ENCODE peak calls at places on chromosomes 6 and 20, in six cellular contexts. G is breast epithelium, H is Peyer's patch, I is adrenal gland, D is upper lobe of left lung, J is testis. T is an unnamed sample.

GRCh38 chr6:149723771-149724417 is 6.0 kb upstream of the LATS1 start:
- DNase-seq in G (no peak), H (no peak), I (peak), D (no peak), J (peak), T (no peak)

GRCh38 chr6:159693894-159694545 is 979 bp upstream of the SOD2 start:
- DNase-seq in G (no peak), H (no peak), I (peak), D (no peak), J (peak), T (no peak)

GRCh38 chr6:160831751-160832150 is 129.7 kb downstream of the PLG start:
- DNase-seq in G (no peak), H (no peak), I (no peak), D (no peak), J (no peak), T (no peak)

GRCh38 chr6:18405477-18406293 is 18.5 kb downstream of the RNF144B start:
- DNase-seq in G (no peak), H (no peak), I (peak), D (no peak), J (no peak), T (no peak)

GRCh38 chr20:1185316-1185741 is 548 bp upstream of the TMEM74B start:
- DNase-seq in G (no peak), H (peak), I (no peak), D (peak), J (no peak), T (no peak)

GRCh38 chr6:38794682-38795081 is 79.6 kb downstream of the DNAH8 start:
- DNase-seq in G (no peak), H (no peak), I (no peak), D (no peak), J (no peak), T (no peak)

GRCh38 chr6:20554326-20554725 is 20.1 kb downstream of the CDKAL1 start:
- DNase-seq in G (no peak), H (no peak), I (no peak), D (no peak), J (no peak), T (no peak)

GRCh38 chr6:70669133-70669532 is 1.4 kb downstream of the SMAP1 start:
- DNase-seq in G (no peak), H (no peak), I (no peak), D (no peak), J (no peak), T (no peak)

GRCh38 chr20:1775117-1775516 is 117.5 kb upstream of the SIRPG start:
- DNase-seq in G (no peak), H (no peak), I (peak), D (no peak), J (peak), T (no peak)

GRCh38 chr6:117960906-117961700 is 54.0 kb downstream of the SLC35F1 start:
- DNase-seq in G (no peak), H (no peak), I (no peak), D (no peak), J (no peak), T (no peak)

GRCh38 chr6:117837268-117837667 is 69.8 kb upstream of the SLC35F1 start:
- DNase-seq in G (no peak), H (no peak), I (no peak), D (no peak), J (no peak), T (no peak)

GRCh38 chr6:121435444-121436069 is at the start of gene GJA1:
- DNase-seq in G (no peak), H (no peak), I (peak), D (no peak), J (peak), T (peak)

GRCh38 chr20:6231551-6231950 is 108.7 kb upstream of the FERMT1 start:
- DNase-seq in G (no peak), H (no peak), I (peak), D (no peak), J (no peak), T (no peak)

GRCh38 chr6:163402616-163403015 is 11.9 kb upstream of the QKI start:
- DNase-seq in G (no peak), H (no peak), I (no peak), D (no peak), J (no peak), T (no peak)

GRCh38 chr20:2751868-2752630 is 48.4 kb downstream of the CPXM1 start:
- DNase-seq in G (no peak), H (no peak), I (no peak), D (peak), J (no peak), T (peak)

GRCh38 chr6:127096167-127096566 is 22.3 kb upstream of the RSPO3 start:
- DNase-seq in G (no peak), H (no peak), I (no peak), D (no peak), J (no peak), T (no peak)

GRCh38 chr20:6886065-6886729 is 118.7 kb downstream of the BMP2 start:
- DNase-seq in G (no peak), H (no peak), I (no peak), D (no peak), J (peak), T (no peak)

GRCh38 chr6:99592900-99593299 is 13.7 kb upstream of the PRDM13 start:
- DNase-seq in G (no peak), H (no peak), I (no peak), D (no peak), J (no peak), T (no peak)

GRCh38 chr6:44222987-44223470 is 366 bp upstream of the SLC29A1 start:
- DNase-seq in G (no peak), H (no peak), I (no peak), D (no peak), J (no peak), T (no peak)

GRCh38 chr6:92777146-92777740 is 642.1 kb downstream of the EPHA7 start:
- DNase-seq in G (no peak), H (no peak), I (no peak), D (no peak), J (no peak), T (no peak)

GRCh38 chr6:37840940-37841300 is 21.4 kb downstream of the ZFAND3 start:
- DNase-seq in G (no peak), H (no peak), I (no peak), D (no peak), J (no peak), T (no peak)

GRCh38 chr6:30061766-30062458 is 847 bp downstream of the POLR1H start:
- DNase-seq in G (no peak), H (no peak), I (peak), D (no peak), J (peak), T (peak)

GRCh38 chr6:47360388-47360787 is 50.7 kb upstream of the TNFRSF21 start:
- DNase-seq in G (no peak), H (no peak), I (no peak), D (no peak), J (no peak), T (no peak)

GRCh38 chr6:20479075-20479871 is 55.0 kb upstream of the CDKAL1 start:
- DNase-seq in G (no peak), H (no peak), I (no peak), D (no peak), J (no peak), T (no peak)

GRCh38 chr20:25695532-25696383 is 895 bp downstream of the ZNF337 start:
- DNase-seq in G (no peak), H (no peak), I (no peak), D (no peak), J (no peak), T (peak)

DNA sequence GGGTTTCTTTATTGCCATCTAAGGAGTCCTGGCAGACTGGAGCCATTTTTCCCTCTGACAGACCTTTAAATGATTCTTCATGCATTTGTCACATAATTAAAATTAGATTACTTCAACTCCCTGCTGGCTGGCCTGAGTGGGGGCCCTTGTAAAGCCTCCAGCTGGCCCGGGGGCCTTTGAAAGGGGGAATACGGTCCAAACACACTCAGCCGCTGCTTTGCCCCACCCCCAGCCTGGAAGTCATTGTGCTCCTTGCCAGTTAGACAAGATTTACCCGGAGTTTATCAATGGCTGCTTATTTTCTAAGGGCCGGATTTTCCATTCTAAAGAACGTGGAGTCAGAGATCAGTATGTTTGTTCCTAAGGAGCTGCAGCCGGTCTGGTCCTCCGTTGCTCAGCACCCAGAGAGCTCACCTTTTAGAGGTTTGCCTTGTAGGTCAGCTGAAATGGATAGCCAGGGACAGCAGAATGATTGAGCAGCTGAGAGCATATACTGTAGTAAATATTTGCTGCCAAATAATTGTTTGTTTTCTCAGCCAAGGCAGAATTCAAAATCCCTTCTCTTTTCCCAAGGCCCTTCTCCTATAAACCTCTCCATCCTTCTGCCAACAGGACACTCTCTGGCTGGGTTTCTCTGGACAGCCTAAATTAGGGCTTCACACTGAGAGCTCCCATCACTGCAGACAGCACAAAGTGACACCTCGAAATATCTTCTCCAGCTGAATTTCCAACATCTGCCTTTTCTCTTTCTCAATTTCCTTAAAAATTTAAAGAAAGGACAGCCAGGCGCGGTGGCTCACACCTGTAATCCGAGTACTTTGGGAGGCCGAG is 68.4 kb upstream of the RBM24 start:
- DNase-seq in G (no peak), H (no peak), I (no peak), D (no peak), J (no peak), T (no peak)
- H3K4me3 ChIP-seq in G (no peak), H (no peak), I (no peak), D (no peak), J (no peak), T (no peak)

DNA sequence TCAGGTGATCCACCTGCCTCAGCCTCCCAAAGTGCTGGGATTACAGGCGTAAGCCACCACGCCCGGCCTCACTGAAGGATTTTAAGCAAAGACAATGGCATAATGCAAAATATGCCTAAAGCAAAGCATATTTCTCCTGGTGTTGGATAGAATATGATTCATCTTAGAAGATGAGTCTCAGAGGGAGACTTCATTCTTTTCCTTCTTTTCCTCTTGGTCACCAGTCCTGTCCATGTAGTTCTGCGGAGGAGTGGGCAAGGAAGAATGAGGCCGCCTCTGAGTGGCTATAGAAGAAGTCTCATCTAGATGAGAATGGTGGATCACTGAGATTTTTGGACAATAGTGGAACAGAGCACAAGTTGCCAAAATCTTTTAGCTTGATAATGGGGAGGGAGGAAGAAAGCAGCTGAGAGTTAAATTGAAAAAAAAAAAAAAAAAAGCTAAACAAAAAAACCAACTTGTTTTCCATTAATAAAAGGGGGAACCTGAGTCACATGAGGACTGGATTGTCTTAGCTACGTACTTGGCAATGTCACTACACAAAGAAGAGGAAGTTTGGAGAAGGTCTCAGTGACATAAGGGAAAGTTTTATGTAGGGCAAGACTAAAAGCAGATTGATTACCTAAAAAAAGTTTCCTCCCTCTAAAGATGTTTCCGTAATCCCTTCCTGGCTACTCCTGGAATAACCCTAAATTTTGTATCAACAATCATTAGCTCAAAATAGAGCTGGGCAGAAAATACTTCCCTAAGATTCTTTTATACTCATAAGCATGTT is 5.9 kb downstream of the CD83 start:
- DNase-seq in G (no peak), H (no peak), I (no peak), D (no peak), J (no peak), T (no peak)
- TF ChIP-seq POLR2A in G (no peak), H (no peak), I (no peak), D (no peak), J (no peak), T (no peak)

GRCh38 chr6:82348130-82348529 is 15.5 kb upstream of the TPBG start:
- DNase-seq in G (no peak), H (no peak), I (no peak), D (no peak), J (no peak), T (no peak)
- TF ChIP-seq CTCF in G (no peak), H (no peak), I (no peak), D (no peak), J (no peak), T (no peak)

GRCh38 chr6:109059591-109060021 is 35.0 kb downstream of the SESN1 start:
- DNase-seq in G (no peak), H (no peak), I (no peak), D (no peak), J (no peak), T (no peak)
- H3K4me3 ChIP-seq in G (no peak), H (no peak), I (no peak), D (no peak), J (no peak), T (no peak)

GRCh38 chr6:116392158-116393032 is 21.6 kb downstream of the DSE start:
- DNase-seq in G (no peak), H (no peak), I (no peak), D (no peak), J (no peak), T (no peak)
- TF ChIP-seq POLR2A in G (no peak), H (no peak), I (no peak), D (no peak), J (no peak), T (no peak)

DNA sequence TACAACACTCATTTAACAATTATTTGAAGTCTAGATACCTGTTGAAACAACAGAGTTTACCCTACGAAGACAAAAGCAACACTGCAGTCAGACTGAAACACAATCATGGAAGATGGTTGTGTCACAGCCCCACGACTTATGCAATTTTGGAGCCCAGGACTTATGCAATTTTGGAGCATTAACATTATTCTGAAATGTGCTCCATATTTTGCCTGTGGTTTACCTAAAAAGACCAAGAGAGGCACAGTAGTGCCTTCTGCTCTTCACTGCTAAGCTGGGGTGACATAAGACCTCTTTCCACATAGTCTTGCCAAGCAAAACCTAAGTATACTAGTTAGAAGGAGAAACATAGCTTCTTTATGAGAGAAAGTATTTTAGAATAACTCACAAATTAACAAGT is 216.5 kb downstream of the PTPRK start:
- DNase-seq in G (no peak), H (no peak), I (no peak), D (no peak), J (no peak), T (no peak)
- TF ChIP-seq CTCF in G (no peak), H (no peak), I (no peak), D (no peak), J (no peak), T (no peak)

GRCh38 chr20:62935968-62936585 is 1.9 kb upstream of the GID8 start:
- DNase-seq in G (no peak), H (no peak), I (no peak), D (peak), J (no peak), T (no peak)
- H3K4me3 ChIP-seq in G (peak), H (no peak), I (no peak), D (no peak), J (peak), T (peak)

DNA sequence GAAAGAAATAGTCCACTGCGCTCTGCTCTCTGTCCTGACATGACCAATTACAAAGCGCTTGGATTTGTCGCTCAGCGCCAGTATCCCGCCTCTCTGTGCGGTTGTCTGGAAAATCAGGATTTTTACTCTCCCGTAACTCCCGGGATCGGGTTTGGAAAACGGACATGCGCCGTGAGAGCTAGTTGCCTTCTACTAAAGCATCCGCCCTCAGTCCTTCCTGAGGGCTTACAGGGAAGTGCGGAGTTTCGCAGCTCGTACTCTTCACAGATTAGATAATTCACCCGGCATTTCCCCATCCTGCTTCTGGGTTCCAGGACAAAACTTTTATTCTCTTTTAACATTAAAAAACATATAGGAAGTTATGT is 427 bp upstream of the MKKS start:
- DNase-seq in G (peak), H (peak), I (peak), D (no peak), J (peak), T (peak)
- TF ChIP-seq POLR2A in G (peak), H (peak), I (peak), D (peak), J (peak), T (peak)

GRCh38 chr6:80382796-80383195 is 276.3 kb downstream of the BCKDHB start:
- DNase-seq in G (no peak), H (no peak), I (no peak), D (no peak), J (no peak), T (no peak)
- TF ChIP-seq CTCF in G (no peak), H (no peak), I (no peak), D (no peak), J (no peak), T (no peak)